ENCODE peak calls at places on chromosomes 12 and 14, in seven cellular contexts. One of them, this sample, is unnamed. For H3K36me3, the result is how much of the 10 kb centered on the place peaks cover.

GRCh38 chr12:47931187-47931586 is 26.4 kb upstream of the VDR start:
- DNase-seq in SK-N-SH: no peak
- DNase-seq in HCT116: no peak
- DNase-seq in HepG2: no peak
- DNase-seq in K562: no peak
- DNase-seq in H1: no peak
- DNase-seq in GM12878: no peak
- DNase-seq in this sample: no peak

GRCh38 chr12:3048540-3048939 is 28.6 kb upstream of the TSPAN9 start:
- DNase-seq in SK-N-SH: no peak
- DNase-seq in HCT116: no peak
- DNase-seq in HepG2: no peak
- DNase-seq in K562: no peak
- DNase-seq in H1: no peak
- DNase-seq in GM12878: no peak
- DNase-seq in this sample: no peak

GRCh38 chr12:104049278-104050257 is at the start of gene GLT8D2:
- DNase-seq in SK-N-SH: peak
- DNase-seq in HCT116: no peak
- DNase-seq in HepG2: no peak
- DNase-seq in K562: no peak
- DNase-seq in H1: no peak
- DNase-seq in GM12878: no peak
- DNase-seq in this sample: no peak

GRCh38 chr12:18101043-18101442 is 11.1 kb upstream of the RERGL start:
- DNase-seq in SK-N-SH: no peak
- DNase-seq in HCT116: no peak
- DNase-seq in HepG2: no peak
- DNase-seq in K562: no peak
- DNase-seq in H1: no peak
- DNase-seq in GM12878: no peak
- DNase-seq in this sample: no peak

GRCh38 chr12:91579516-91580263 is 397.1 kb upstream of the DCN start:
- DNase-seq in SK-N-SH: no peak
- DNase-seq in HCT116: no peak
- DNase-seq in HepG2: no peak
- DNase-seq in K562: no peak
- DNase-seq in H1: no peak
- DNase-seq in GM12878: no peak
- DNase-seq in this sample: no peak

GRCh38 chr12:47276253-47277070 is 196.7 kb upstream of the AMIGO2 start:
- DNase-seq in SK-N-SH: no peak
- DNase-seq in HCT116: no peak
- DNase-seq in HepG2: peak
- DNase-seq in K562: peak
- DNase-seq in H1: no peak
- DNase-seq in GM12878: peak
- DNase-seq in this sample: no peak

GRCh38 chr14:104724407-104724980 is 465 bp downstream of the ADSS1 start:
- DNase-seq in SK-N-SH: peak
- DNase-seq in HCT116: no peak
- DNase-seq in HepG2: no peak
- DNase-seq in K562: peak
- DNase-seq in H1: no peak
- DNase-seq in GM12878: no peak
- DNase-seq in this sample: no peak

GRCh38 chr14:56821177-56821576 is 10.9 kb upstream of the OTX2 start:
- DNase-seq in SK-N-SH: no peak
- DNase-seq in HCT116: no peak
- DNase-seq in HepG2: no peak
- DNase-seq in K562: no peak
- DNase-seq in H1: no peak
- DNase-seq in GM12878: no peak
- DNase-seq in this sample: no peak

GRCh38 chr12:99455350-99456037 is 192.1 kb upstream of the GARIN6 start:
- DNase-seq in SK-N-SH: no peak
- DNase-seq in HCT116: peak
- DNase-seq in HepG2: no peak
- DNase-seq in K562: no peak
- DNase-seq in H1: peak
- DNase-seq in GM12878: no peak
- DNase-seq in this sample: no peak

GRCh38 chr14:104586832-104587620 is 7.5 kb downstream of the C14orf180 start:
- DNase-seq in SK-N-SH: peak
- DNase-seq in HCT116: no peak
- DNase-seq in HepG2: no peak
- DNase-seq in K562: no peak
- DNase-seq in H1: no peak
- DNase-seq in GM12878: no peak
- DNase-seq in this sample: no peak

GRCh38 chr12:120993496-120993895 is 15.2 kb downstream of the HNF1A start:
- DNase-seq in SK-N-SH: no peak
- DNase-seq in HCT116: no peak
- DNase-seq in HepG2: no peak
- DNase-seq in K562: no peak
- DNase-seq in H1: no peak
- DNase-seq in GM12878: no peak
- DNase-seq in this sample: no peak

GRCh38 chr14:105023791-105024480 is 3.1 kb upstream of the CDCA4 start:
- DNase-seq in SK-N-SH: no peak
- DNase-seq in HCT116: peak
- DNase-seq in HepG2: no peak
- DNase-seq in K562: no peak
- DNase-seq in H1: no peak
- DNase-seq in GM12878: no peak
- DNase-seq in this sample: peak

GRCh38 chr12:117468016-117468415 is 106.6 kb upstream of the NOS1 start:
- DNase-seq in SK-N-SH: no peak
- DNase-seq in HCT116: no peak
- DNase-seq in HepG2: no peak
- DNase-seq in K562: no peak
- DNase-seq in H1: no peak
- DNase-seq in GM12878: no peak
- DNase-seq in this sample: no peak

GRCh38 chr12:43847427-43847826 is 11.5 kb downstream of the TMEM117 start:
- DNase-seq in SK-N-SH: no peak
- DNase-seq in HCT116: no peak
- DNase-seq in HepG2: no peak
- DNase-seq in K562: no peak
- DNase-seq in H1: no peak
- DNase-seq in GM12878: no peak
- DNase-seq in this sample: no peak

GRCh38 chr12:57173089-57173488 is 25.7 kb upstream of the LRP1-AS start:
- DNase-seq in SK-N-SH: peak
- DNase-seq in HCT116: no peak
- DNase-seq in HepG2: peak
- DNase-seq in K562: peak
- DNase-seq in H1: peak
- DNase-seq in GM12878: no peak
- DNase-seq in this sample: no peak

GRCh38 chr14:78197088-78197487 is 26.9 kb downstream of the NRXN3 start:
- DNase-seq in SK-N-SH: no peak
- DNase-seq in HCT116: no peak
- DNase-seq in HepG2: no peak
- DNase-seq in K562: no peak
- DNase-seq in H1: no peak
- DNase-seq in GM12878: no peak
- DNase-seq in this sample: no peak

GRCh38 chr12:6539276-6540134 is 5.2 kb downstream of the GAPDH start:
- DNase-seq in SK-N-SH: peak
- DNase-seq in HCT116: no peak
- DNase-seq in HepG2: no peak
- DNase-seq in K562: peak
- DNase-seq in H1: no peak
- DNase-seq in GM12878: no peak
- DNase-seq in this sample: no peak

GRCh38 chr12:62813031-62813829 is 121.7 kb downstream of the PPM1H start:
- DNase-seq in SK-N-SH: peak
- DNase-seq in HCT116: peak
- DNase-seq in HepG2: no peak
- DNase-seq in K562: peak
- DNase-seq in H1: peak
- DNase-seq in GM12878: no peak
- DNase-seq in this sample: peak
- H3K4me3 ChIP-seq in SK-N-SH: peak
- H3K4me3 ChIP-seq in HCT116: peak
- H3K4me3 ChIP-seq in HepG2: no peak
- H3K4me3 ChIP-seq in K562: no peak
- H3K4me3 ChIP-seq in H1: no peak
- H3K4me3 ChIP-seq in GM12878: no peak
- H3K4me3 ChIP-seq in this sample: no peak

GRCh38 chr12:65372574-65372973 is 94.1 kb downstream of the MSRB3 start:
- DNase-seq in SK-N-SH: no peak
- DNase-seq in HCT116: no peak
- DNase-seq in HepG2: no peak
- DNase-seq in K562: no peak
- DNase-seq in H1: no peak
- DNase-seq in GM12878: no peak
- DNase-seq in this sample: no peak
- TF ChIP-seq SIN3A in SK-N-SH: no peak
- TF ChIP-seq SIN3A in HCT116: no peak
- TF ChIP-seq SIN3A in HepG2: no peak
- TF ChIP-seq SIN3A in K562: no peak
- TF ChIP-seq SIN3A in H1: no peak
- TF ChIP-seq SIN3A in GM12878: no peak
- TF ChIP-seq SIN3A in this sample: no peak

GRCh38 chr14:54743382-54743781 is 159.2 kb downstream of the GCH1 start:
- DNase-seq in SK-N-SH: no peak
- DNase-seq in HCT116: no peak
- DNase-seq in HepG2: no peak
- DNase-seq in K562: no peak
- DNase-seq in H1: no peak
- DNase-seq in GM12878: no peak
- DNase-seq in this sample: no peak
- H3K36me3 ChIP-seq in SK-N-SH: under half
- H3K36me3 ChIP-seq in HCT116: under half
- H3K36me3 ChIP-seq in HepG2: half or more
- H3K36me3 ChIP-seq in K562: under half
- H3K36me3 ChIP-seq in H1: under half
- H3K36me3 ChIP-seq in GM12878: under half
- H3K36me3 ChIP-seq in this sample: under half

GRCh38 chr12:106248849-106249371 is 1.1 kb upstream of the CKAP4 start:
- DNase-seq in SK-N-SH: no peak
- DNase-seq in HCT116: no peak
- DNase-seq in HepG2: no peak
- DNase-seq in K562: no peak
- DNase-seq in H1: no peak
- DNase-seq in GM12878: no peak
- DNase-seq in this sample: no peak
- H3K4me3 ChIP-seq in SK-N-SH: peak
- H3K4me3 ChIP-seq in HCT116: peak
- H3K4me3 ChIP-seq in HepG2: peak
- H3K4me3 ChIP-seq in K562: no peak
- H3K4me3 ChIP-seq in H1: peak
- H3K4me3 ChIP-seq in GM12878: peak
- H3K4me3 ChIP-seq in this sample: peak

This sample was measured in Panc1.